ENCODE peak calls at places on chromosomes 12 and 14, in four cellular contexts. S is RWPE1, A is PC-3, K is IMR-90. E is an unnamed sample.

GRCh38 chr14:25516838-25517237 is 466.9 kb upstream of the STXBP6 start:
- DNase-seq in S (no peak), A (no peak), K (no peak), E (no peak)

GRCh38 chr12:31536672-31537071 is 54.3 kb downstream of the DENND5B start:
- DNase-seq in S (no peak), A (no peak), K (peak), E (no peak)

GRCh38 chr12:131087302-131087818 is 133.7 kb downstream of the ADGRD1 start:
- DNase-seq in S (no peak), A (no peak), K (no peak), E (no peak)

GRCh38 chr12:63965936-63966602 is 121.6 kb downstream of the SRGAP1 start:
- DNase-seq in S (no peak), A (no peak), K (peak), E (no peak)

GRCh38 chr12:8045952-8046944 is 13.7 kb downstream of the FOXJ2 start:
- DNase-seq in S (peak), A (peak), K (peak), E (peak)

GRCh38 chr12:121713257-121714155 is 954 bp downstream of the TMEM120B start:
- DNase-seq in S (no peak), A (peak), K (peak), E (peak)

GRCh38 chr14:22450266-22450665 is 138.8 kb downstream of the DAD1 start:
- DNase-seq in S (no peak), A (no peak), K (no peak), E (no peak)

GRCh38 chr12:17928708-17929366 is 161.2 kb downstream of the RERGL start:
- DNase-seq in S (peak), A (peak), K (peak), E (no peak)

GRCh38 chr12:79935624-79936040 is 735 bp upstream of the PPP1R12A start:
- DNase-seq in S (no peak), A (peak), K (peak), E (no peak)

GRCh38 chr12:29582677-29583076 is 85.2 kb upstream of the OVCH1 start:
- DNase-seq in S (no peak), A (peak), K (no peak), E (no peak)

GRCh38 chr14:54457609-54457996 is 16.4 kb upstream of the CNIH1 start:
- DNase-seq in S (no peak), A (no peak), K (no peak), E (no peak)

GRCh38 chr14:65438266-65438933 is 25.9 kb downstream of the FUT8 start:
- DNase-seq in S (no peak), A (no peak), K (no peak), E (no peak)

GRCh38 chr14:104746951-104747481 is 5.9 kb upstream of the SIVA1 start:
- DNase-seq in S (no peak), A (peak), K (peak), E (no peak)

GRCh38 chr14:56733396-56733795 is 76.9 kb downstream of the OTX2 start:
- DNase-seq in S (no peak), A (no peak), K (no peak), E (no peak)

GRCh38 chr12:30026621-30027234 is 243.0 kb upstream of the TMTC1 start:
- DNase-seq in S (peak), A (peak), K (peak), E (no peak)

GRCh38 chr14:96582641-96582980 is 80.4 kb downstream of the PAPOLA start:
- DNase-seq in S (no peak), A (no peak), K (no peak), E (no peak)

GRCh38 chr14:105060751-105061427 is 4.3 kb downstream of the GPR132 start:
- DNase-seq in S (no peak), A (no peak), K (no peak), E (no peak)

GRCh38 chr14:53432378-53432802 is 279.3 kb upstream of the DDHD1 start:
- DNase-seq in S (peak), A (peak), K (peak), E (no peak)

GRCh38 chr14:90444077-90444696 is 47.4 kb downstream of the CALM1 start:
- DNase-seq in S (peak), A (peak), K (no peak), E (no peak)

GRCh38 chr12:67456281-67456918 is 187.2 kb downstream of the CAND1 start:
- DNase-seq in S (peak), A (peak), K (peak), E (no peak)

DNA sequence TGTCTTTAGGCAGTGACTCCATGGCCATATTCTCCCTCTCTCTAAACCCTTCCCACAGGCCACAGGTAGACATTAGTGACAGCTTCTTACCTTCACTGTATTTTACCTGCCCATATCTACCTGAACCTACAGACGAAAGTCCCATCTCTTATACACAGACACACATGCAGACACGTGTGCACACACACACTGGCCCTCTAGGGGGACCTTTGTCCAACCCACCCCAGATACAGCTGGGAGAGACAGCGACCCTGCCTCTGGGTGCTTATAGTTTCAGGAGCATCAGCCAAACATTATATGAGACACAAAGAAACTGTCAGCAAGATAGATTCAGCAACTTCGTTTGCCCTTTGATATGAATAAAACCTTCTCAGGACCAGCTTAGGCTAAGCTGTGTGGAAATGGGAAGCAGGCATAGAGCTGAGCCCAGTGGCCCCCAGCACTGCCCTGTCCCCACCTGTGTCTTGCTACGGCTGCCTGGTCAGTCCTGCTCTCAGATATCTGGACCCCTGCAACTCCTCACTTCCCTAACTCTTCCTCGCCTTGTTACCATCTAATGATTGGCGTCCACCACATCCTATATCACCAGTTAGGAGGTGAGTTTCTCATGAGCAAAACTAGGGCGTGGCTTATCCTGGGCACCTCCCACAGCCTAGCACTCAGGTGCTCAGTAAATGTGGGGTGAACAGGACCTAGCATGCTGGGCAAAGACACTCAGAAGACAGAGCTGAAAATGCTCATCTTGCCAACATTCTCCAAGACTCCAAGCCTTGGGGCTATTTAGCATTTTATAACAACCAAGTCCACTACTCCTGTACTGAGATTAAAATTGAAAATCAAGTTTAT is 12.0 kb upstream of the CD9 start:
- DNase-seq in S (no peak), A (no peak), K (no peak), E (no peak)
- TF ChIP-seq CTCF in S (no peak), A (no peak), K (no peak), E (no peak)

DNA sequence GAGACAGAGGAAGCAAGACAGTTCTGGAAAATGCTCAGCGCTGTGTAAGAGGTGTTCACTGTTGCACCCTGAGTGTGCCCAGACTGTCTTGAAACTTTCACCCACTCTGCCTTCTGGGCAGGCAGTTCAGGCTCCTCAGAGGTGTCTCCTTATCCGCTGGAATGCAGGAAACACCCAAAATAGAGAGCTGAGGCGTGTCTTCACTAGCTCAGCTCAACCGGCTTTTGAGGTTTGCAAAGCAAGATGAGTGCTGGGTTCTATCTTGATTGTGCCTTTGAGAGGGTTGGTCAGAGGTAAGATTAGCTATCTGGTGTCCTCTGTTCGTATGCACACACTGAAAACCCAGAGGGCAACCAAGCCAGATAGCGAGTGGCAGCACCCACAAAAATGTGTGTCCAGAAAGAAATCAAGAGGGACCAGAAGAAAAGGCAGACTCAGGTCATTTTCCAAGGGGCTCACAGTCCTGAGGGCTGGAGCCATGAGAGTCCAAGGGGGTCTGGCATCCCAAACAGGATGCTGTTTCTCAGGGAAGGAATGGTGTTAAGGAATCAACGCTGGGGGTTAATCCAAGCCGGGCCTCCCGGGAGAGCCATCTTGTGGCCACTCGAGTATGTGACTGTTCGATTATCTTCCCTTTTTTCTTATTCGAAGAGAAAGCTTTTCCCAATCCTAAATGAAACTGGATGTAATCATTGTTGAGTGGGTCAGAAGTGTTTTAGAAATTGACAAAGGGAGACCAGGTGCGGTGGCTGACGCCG is 47.1 kb downstream of the TBX3 start:
- DNase-seq in S (peak), A (peak), K (peak), E (no peak)
- TF ChIP-seq CTCF in S (peak), A (peak), K (peak), E (peak)

DNA sequence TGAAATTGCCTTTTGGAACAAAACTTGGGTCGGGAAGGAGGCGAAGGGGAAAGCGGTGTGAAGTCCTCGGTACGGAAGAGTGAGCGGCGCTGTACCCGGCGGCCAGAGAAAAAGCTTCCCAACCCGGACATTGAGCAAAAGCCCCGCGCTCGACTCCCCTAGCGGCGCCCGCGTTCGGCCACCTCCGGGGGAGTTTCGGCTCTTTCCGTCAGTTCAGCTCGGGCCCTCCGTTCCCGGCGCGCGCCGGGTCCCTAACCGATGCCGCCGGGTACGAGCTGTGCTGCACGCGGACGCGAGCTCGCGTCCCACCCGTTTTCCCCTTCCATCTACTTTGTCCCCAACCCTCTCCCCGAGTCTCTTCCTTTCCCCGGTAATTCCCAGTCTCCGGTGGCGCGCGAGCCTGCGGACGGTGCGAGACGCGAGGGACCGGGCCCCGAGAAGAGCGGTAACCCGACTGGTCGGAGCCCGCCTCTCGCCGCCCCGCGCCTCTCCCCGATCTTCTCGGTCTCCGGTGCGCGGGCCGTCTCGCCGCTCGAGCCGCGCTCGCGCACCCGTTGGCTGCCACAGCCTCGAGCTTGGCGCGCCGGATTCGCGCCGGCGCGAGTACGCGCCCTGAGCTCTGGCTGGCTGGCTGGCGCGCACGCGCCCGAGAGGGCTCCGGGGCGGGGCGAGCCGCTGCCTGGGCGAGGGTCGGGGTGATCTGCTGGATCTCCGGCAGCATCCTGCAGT is 446 bp upstream of the SPATS2 start:
- DNase-seq in S (peak), A (peak), K (peak), E (peak)
- TF ChIP-seq CTCF in S (peak), A (peak), K (peak), E (peak)

GRCh38 chr14:58944957-58945356 is 243.5 kb upstream of the DAAM1 start:
- DNase-seq in S (no peak), A (no peak), K (no peak), E (no peak)

GRCh38 chr14:58950555-58950954 is 237.9 kb upstream of the DAAM1 start:
- DNase-seq in S (no peak), A (no peak), K (no peak), E (no peak)

GRCh38 chr14:58944226-58944769 is 244.2 kb upstream of the DAAM1 start:
- DNase-seq in S (no peak), A (no peak), K (no peak), E (no peak)

GRCh38 chr14:58947156-58947555 is 241.3 kb upstream of the DAAM1 start:
- DNase-seq in S (no peak), A (no peak), K (no peak), E (no peak)

DNA sequence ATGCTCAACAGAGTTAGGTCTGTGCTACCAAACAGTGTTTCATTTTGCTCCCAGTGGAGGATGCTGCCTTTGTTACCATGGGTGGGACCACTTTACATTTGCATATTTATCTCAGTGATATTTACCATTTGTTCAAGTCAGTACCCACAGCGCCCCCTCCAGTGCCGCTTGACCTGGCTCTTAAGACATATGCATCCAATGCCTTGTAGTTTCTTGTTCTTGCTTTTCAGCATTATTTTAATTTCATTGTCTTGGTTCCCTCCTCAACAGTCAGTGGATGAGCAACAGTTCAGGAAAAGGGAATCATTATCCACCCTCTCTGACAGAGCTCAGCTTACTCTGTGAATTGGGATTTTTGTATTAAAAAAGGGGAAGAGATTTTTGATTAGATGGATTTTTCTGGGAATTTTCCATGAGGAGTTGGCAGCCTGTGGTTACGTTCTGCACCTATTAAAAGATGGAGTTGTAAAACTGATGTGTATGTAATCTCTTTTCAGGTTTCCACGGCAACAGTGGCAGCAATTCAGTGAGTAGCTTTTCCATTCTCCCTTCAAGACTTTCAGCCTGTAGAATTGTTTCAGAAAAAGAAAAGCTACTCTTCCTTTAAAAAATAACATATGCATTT is 240.5 kb upstream of the DAAM1 start:
- DNase-seq in S (no peak), A (peak), K (no peak), E (no peak)
- TF ChIP-seq CTCF in S (no peak), A (peak), K (no peak), E (no peak)